ENCODE peak calls at places on chromosomes 2 and 18, in seven cellular contexts. J is A549, Z is body of pancreas, F is adrenal gland, X is aorta, N is IMR-90, E is BE2C. C is an unnamed sample.

GRCh38 chr2:48452108-48452507 is 77.8 kb upstream of the STON1 start:
- DNase-seq in X (no peak), Z (no peak), N (no peak), J (no peak), E (peak; percentile 34), F (no peak), C (no peak)

GRCh38 chr2:217074576-217075224 is 214.8 kb upstream of the TNP1 start:
- DNase-seq in J (no peak), N (peak; percentile 60), E (no peak), X (no peak), F (no peak), Z (no peak), C (no peak)

GRCh38 chr2:234330902-234331301 is 166.0 kb downstream of the ARL4C start:
- DNase-seq in J (peak; percentile 30), E (no peak), N (no peak), F (no peak), X (no peak), Z (no peak), C (no peak)

GRCh38 chr2:139394801-139395200 is 614.6 kb upstream of the NXPH2 start:
- DNase-seq in N (no peak), X (no peak), F (no peak), J (no peak), Z (no peak), E (no peak), C (no peak)

GRCh38 chr18:57833441-57834101 is 30.5 kb upstream of the ATP8B1 start:
- DNase-seq in F (no peak), N (peak; percentile 57), X (no peak), J (no peak), E (no peak), Z (peak; percentile 36), C (no peak)

GRCh38 chr2:159015823-159016222 is 47.4 kb downstream of the TANC1 start:
- DNase-seq in Z (no peak), N (no peak), E (no peak), F (no peak), J (no peak), X (no peak), C (no peak)

GRCh38 chr18:58592223-58593214 is 36.4 kb downstream of the ALPK2 start:
- DNase-seq in E (no peak), F (no peak), J (no peak), X (no peak), Z (no peak), N (no peak), C (no peak)

GRCh38 chr18:54780970-54781369 is 47.3 kb upstream of the RAB27B start:
- DNase-seq in X (no peak), Z (no peak), F (no peak), E (no peak), J (no peak), N (no peak), C (no peak)

GRCh38 chr2:30219886-30220478 is 11.4 kb upstream of the LBH start:
- DNase-seq in N (no peak), X (no peak), E (no peak), Z (no peak), F (no peak), J (no peak), C (no peak)

GRCh38 chr18:64259871-64260270 is 111.0 kb upstream of the LINC00305 start:
- DNase-seq in X (no peak), J (no peak), F (no peak), Z (no peak), E (no peak), N (no peak), C (no peak)

GRCh38 chr2:65299246-65299645 is 71.6 kb downstream of the ACTR2 start:
- DNase-seq in Z (no peak), J (no peak), E (no peak), N (peak; percentile 74), X (no peak), F (no peak), C (no peak)

GRCh38 chr2:144331652-144332355 is 188.1 kb downstream of the ZEB2 start:
- DNase-seq in J (no peak), Z (no peak), E (no peak), N (no peak), F (peak; percentile 79), X (peak; percentile 84), C (peak; percentile 70)

GRCh38 chr2:226583715-226584114 is 215.9 kb downstream of the IRS1 start:
- DNase-seq in E (no peak), Z (no peak), N (peak; percentile 89), F (no peak), X (no peak), J (peak; percentile 71), C (no peak)

GRCh38 chr2:226581661-226582060 is 218.0 kb downstream of the IRS1 start:
- DNase-seq in Z (no peak), E (no peak), F (no peak), N (no peak), X (no peak), J (no peak), C (no peak)

GRCh38 chr2:226589043-226589442 is 210.6 kb downstream of the IRS1 start:
- DNase-seq in J (no peak), N (no peak), Z (no peak), F (no peak), X (no peak), E (no peak), C (no peak)

GRCh38 chr2:226584656-226585055 is 215.0 kb downstream of the IRS1 start:
- DNase-seq in Z (no peak), E (no peak), X (no peak), F (no peak), J (no peak), N (no peak), C (no peak)

GRCh38 chr2:226585130-226585561 is 214.5 kb downstream of the IRS1 start:
- DNase-seq in Z (no peak), J (no peak), X (no peak), N (no peak), E (no peak), F (no peak), C (no peak)
- H3K4me1 ChIP-seq in Z (no peaks in the 10 kb centered on the region), J (peaks cover 33% of the 10 kb centered on the region), X (no peaks in the 10 kb centered on the region), N (peaks cover 23% of the 10 kb centered on the region), E (no peaks in the 10 kb centered on the region), F (no peaks in the 10 kb centered on the region), C (no peaks in the 10 kb centered on the region)

GRCh38 chr2:111119847-111120252 is 864 bp upstream of the BCL2L11 start:
- DNase-seq in E (no peak), F (no peak), J (no peak), Z (no peak), X (no peak), N (no peak), C (no peak)

GRCh38 chr2:111118455-111119003 is 2.2 kb upstream of the BCL2L11 start:
- DNase-seq in Z (no peak), J (no peak), F (no peak), X (peak; percentile 46), E (no peak), N (no peak), C (peak; percentile 61)

GRCh38 chr2:111117666-111118454 is 2.9 kb upstream of the BCL2L11 start:
- DNase-seq in F (peak; percentile 33), N (peak; percentile 77), Z (peak; percentile 16), X (peak; percentile 61), J (peak; percentile 67), E (no peak), C (peak; percentile 56)

GRCh38 chr2:111120253-111121027 is at the start of gene BCL2L11:
- DNase-seq in N (peak; percentile 89), J (peak; percentile 94), E (peak; percentile 88), Z (peak; percentile 95), X (peak; percentile 94), F (peak; percentile 92), C (peak; percentile 98)

DNA sequence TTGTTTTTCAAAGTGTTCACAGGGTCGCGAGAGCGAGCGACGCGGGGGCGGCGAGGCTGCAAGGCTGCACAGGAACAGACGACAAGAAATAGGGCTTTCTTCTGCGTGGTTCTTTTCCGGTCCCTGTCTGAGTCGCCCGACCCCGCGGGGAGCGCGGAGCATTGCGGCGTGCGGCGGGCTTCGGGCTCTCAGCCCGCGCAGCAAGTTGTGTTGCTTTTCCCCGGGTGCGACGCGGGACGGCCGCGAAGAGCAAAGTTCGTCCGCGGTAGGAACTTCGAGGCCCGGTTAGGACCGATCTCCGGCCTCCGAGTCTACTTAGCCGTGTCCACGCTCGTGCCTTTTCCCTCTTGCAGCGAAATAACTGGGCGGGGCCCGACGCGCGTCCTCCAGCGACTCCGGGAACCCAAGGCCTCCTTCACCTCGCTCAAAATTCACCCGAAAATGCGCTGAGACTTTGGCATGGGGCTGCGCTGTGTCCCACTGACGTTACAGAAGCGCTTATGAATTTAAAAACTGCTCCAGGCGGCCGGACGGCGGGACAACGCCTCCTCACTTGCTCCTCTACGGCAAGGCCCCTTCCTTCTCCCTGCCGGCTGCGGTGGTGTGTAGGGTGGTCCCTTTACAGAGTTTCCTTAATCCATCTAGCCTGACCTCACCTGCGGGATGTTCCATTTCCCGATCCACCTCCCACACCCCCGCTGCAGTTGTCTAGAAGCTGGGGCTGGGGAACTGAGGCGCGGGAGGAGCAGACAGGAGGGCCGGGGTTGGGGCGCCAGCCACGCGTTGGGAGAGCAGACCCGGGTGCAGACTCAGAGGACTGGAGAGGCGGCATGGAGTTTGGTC is 1.5 kb upstream of the BCL2L11 start:
- DNase-seq in J (no peak), F (peak; percentile 33), N (no peak), Z (peak; percentile 4), E (no peak), X (peak; percentile 59), C (peak; percentile 62)
- H3K4me1 ChIP-seq in J (peaks cover 21% of the 10 kb centered on the region), F (peaks cover 35% of the 10 kb centered on the region), N (peaks cover 2% of the 10 kb centered on the region), Z (peaks cover 50% of the 10 kb centered on the region), E (no peaks in the 10 kb centered on the region), X (no peaks in the 10 kb centered on the region), C (peaks cover 32% of the 10 kb centered on the region)

GRCh38 chr2:20188851-20189250 is 36.1 kb downstream of the SDC1 start:
- DNase-seq in F (no peak), Z (no peak), N (no peak), E (no peak), J (no peak), X (no peak), C (no peak)

GRCh38 chr2:20186855-20187187 is 38.1 kb downstream of the SDC1 start:
- DNase-seq in J (no peak), F (no peak), N (no peak), E (no peak), Z (no peak), X (no peak), C (no peak)

GRCh38 chr2:20187331-20187730 is 37.6 kb downstream of the SDC1 start:
- DNase-seq in Z (no peak), F (no peak), X (no peak), N (no peak), J (no peak), E (no peak), C (no peak)

GRCh38 chr2:20189299-20189931 is 35.5 kb downstream of the SDC1 start:
- DNase-seq in N (no peak), F (peak; percentile 45), E (no peak), Z (no peak), X (no peak), J (no peak), C (no peak)

DNA sequence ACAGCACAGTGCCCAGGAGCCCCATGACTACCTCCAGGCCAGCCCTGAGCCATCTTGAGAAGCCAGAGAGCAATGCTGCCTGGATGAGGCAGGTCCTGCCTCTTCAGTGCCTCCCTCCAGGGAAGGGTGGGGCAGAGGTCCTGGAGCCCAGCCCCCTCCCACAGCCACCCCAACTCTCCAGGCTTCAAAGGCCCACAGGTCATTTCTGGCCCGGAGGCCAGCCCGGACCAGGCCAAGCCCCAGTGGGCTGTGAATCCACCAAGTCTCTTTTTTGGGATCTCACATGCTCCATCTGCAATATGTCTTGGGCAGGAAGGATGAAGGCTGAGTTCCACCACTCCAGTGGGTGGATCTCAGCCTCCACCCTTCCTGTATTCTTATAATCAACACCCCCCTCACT is 36.7 kb downstream of the SDC1 start:
- DNase-seq in Z (no peak), N (no peak), X (no peak), F (no peak), E (no peak), J (no peak), C (no peak)
- H3K4me1 ChIP-seq in Z (peaks cover 49% of the 10 kb centered on the region), N (peaks cover 21% of the 10 kb centered on the region), X (no peaks in the 10 kb centered on the region), F (peaks cover 7% of the 10 kb centered on the region), E (no peaks in the 10 kb centered on the region), J (peaks cover 51% of the 10 kb centered on the region), C (peaks cover 19% of the 10 kb centered on the region)

GRCh38 chr18:48615566-48616401 is 77.0 kb downstream of the CTIF start:
- DNase-seq in E (no peak), J (no peak), N (no peak), Z (peak; percentile 90), F (no peak), X (peak; percentile 32), C (peak; percentile 59)
- H3K4me1 ChIP-seq in E (no peaks in the 10 kb centered on the region), J (peaks cover 18% of the 10 kb centered on the region), N (peaks cover 30% of the 10 kb centered on the region), Z (peaks cover 18% of the 10 kb centered on the region), F (peaks cover 10% of the 10 kb centered on the region), X (peaks cover 4% of the 10 kb centered on the region), C (peaks cover 6% of the 10 kb centered on the region)